ENCODE peak calls at places on chromosomes 11 and 22, in four cellular contexts. Y, Z, L and S are unnamed samples.

GRCh38 chr22:20062766-20063083 is 17.3 kb upstream of the DGCR8 start:
- DNase-seq in Y (no peak), Z (no peak), L (no peak), S (no peak)

GRCh38 chr11:98099371-98099770 is 921.4 kb upstream of the CNTN5 start:
- DNase-seq in Y (no peak), Z (no peak), L (no peak), S (no peak)

GRCh38 chr11:44617671-44618461 is 52.4 kb downstream of the CD82 start:
- DNase-seq in Y (no peak), Z (no peak), L (no peak), S (no peak)

GRCh38 chr11:108758458-108758857 is 93.6 kb downstream of the DDX10 start:
- DNase-seq in Y (no peak), Z (no peak), L (no peak), S (no peak)

GRCh38 chr11:1199689-1200610 is 22.9 kb upstream of the MUC5B start:
- DNase-seq in Y (no peak), Z (peak), L (no peak), S (no peak)

GRCh38 chr11:134229131-134229790 is 4.8 kb downstream of the VPS26B start:
- DNase-seq in Y (no peak), Z (no peak), L (no peak), S (no peak)

GRCh38 chr11:82403640-82404305 is 329.9 kb downstream of the FAM181B start:
- DNase-seq in Y (no peak), Z (no peak), L (no peak), S (no peak)

GRCh38 chr11:86115542-86116385 is 46.9 kb upstream of the PICALM start:
- DNase-seq in Y (peak), Z (no peak), L (no peak), S (no peak)

GRCh38 chr11:135027461-135027860 is 615.4 kb upstream of the B3GAT1 start:
- DNase-seq in Y (no peak), Z (no peak), L (no peak), S (peak)

GRCh38 chr11:107741044-107741823 is 29.4 kb upstream of the SLN start:
- DNase-seq in Y (peak), Z (peak), L (peak), S (peak)

GRCh38 chr11:36375348-36376314 is 79.5 kb downstream of the PRR5L start:
- DNase-seq in Y (no peak), Z (peak), L (no peak), S (no peak)

GRCh38 chr22:20316844-20317401 is 2.9 kb downstream of the DGCR6L start:
- DNase-seq in Y (no peak), Z (no peak), L (no peak), S (no peak)

GRCh38 chr11:86214710-86215109 is 29.8 kb upstream of the EED start:
- DNase-seq in Y (no peak), Z (no peak), L (peak), S (no peak)

GRCh38 chr11:116852261-116853125 is 15.1 kb upstream of the APOA1 start:
- DNase-seq in Y (no peak), Z (no peak), L (no peak), S (no peak)

GRCh38 chr11:87908086-87908485 is 267.2 kb downstream of the RAB38 start:
- DNase-seq in Y (no peak), Z (no peak), L (no peak), S (no peak)

DNA sequence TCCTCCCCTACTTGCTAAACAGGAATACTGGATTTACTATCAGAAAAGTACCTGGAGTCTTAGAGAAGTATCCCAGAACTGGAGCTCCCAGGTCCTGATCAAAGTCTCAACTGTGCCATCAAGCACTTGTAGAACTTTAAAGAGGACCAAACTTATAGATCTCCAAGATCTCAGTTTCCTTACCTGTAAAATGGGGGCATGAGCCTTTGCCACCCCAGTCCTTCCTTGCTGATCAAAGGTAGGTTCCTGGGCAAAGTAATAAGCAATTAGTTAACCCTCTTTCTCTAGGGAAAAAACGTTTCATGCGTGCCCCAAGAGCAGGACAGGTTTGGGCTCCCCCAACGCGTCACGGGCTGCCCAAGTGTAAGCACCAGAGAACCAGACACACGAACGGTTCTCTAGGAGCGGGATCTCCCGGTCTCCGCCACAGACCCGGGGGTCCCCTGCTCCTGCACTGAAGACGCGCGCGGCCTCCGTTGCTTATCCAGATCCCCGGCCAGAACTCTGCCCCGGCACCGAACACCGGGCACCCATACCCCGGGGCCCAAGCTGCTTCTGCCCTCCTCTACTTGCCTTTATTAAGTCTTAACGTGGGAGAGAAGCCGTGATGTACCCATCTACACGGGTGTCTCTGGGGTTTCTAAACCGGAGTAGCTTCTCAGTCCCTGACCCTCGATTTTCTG is 505 bp downstream of the ZNF214 start:
- DNase-seq in Y (no peak), Z (no peak), L (no peak), S (no peak)
- TF ChIP-seq PBX3 in Y (no peak), Z (no peak), L (no peak), S (no peak)

GRCh38 chr11:12287009-12287373 is 90.4 kb upstream of the PARVA start:
- DNase-seq in Y (peak), Z (peak), L (no peak), S (peak)
- TF ChIP-seq PBX3 in Y (no peak), Z (peak), L (no peak), S (no peak)

DNA sequence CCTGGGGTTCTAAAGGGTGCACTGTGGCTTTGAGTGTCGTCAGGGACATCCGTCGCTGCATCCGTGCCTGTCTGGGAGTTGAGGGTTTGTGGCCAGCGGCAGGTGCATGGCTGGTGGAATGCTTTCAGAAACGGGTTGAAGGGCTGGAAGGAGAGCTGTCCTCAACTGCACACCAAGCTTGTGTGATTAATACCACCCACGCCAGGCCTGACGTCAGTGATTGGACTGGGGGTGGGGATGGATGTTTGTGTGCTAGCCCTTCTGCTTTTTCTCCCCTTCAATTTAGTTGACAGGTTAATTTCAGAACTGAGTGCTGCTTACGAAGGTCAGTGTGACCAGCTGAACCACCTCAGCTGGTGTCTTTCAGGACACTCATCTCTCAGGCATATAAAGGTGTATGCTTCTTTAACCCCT is 3.2 kb upstream of the GAB2 start:
- DNase-seq in Y (no peak), Z (peak), L (no peak), S (no peak)
- TF ChIP-seq PBX3 in Y (no peak), Z (peak), L (peak), S (no peak)

GRCh38 chr22:22710719-22711531 is 66.5 kb downstream of the GGTLC2 start:
- DNase-seq in Y (peak), Z (peak), L (no peak), S (peak)
- TF ChIP-seq PBX3 in Y (no peak), Z (no peak), L (no peak), S (no peak)

DNA sequence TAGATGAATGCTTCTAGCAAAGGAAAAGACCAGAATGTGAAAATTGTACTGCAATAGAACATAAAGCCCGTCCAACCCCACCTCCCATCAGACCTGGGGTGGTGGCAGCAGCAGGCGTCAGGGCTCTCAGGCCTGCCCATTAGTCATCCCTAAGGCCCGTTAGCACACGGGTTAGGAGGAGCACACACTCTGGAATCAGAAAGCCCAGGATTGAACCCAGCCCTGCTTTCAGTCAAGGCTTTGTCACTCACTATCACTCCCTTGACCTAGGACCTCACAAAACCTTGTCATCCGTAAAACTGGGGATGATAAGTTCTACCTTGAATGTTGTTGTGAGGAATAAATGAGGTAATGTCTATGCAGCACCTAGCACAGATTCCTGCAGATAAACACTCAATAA is 26.9 kb downstream of the MICAL3 start:
- DNase-seq in Y (peak), Z (no peak), L (no peak), S (no peak)
- TF ChIP-seq PBX3 in Y (no peak), Z (no peak), L (no peak), S (no peak)

DNA sequence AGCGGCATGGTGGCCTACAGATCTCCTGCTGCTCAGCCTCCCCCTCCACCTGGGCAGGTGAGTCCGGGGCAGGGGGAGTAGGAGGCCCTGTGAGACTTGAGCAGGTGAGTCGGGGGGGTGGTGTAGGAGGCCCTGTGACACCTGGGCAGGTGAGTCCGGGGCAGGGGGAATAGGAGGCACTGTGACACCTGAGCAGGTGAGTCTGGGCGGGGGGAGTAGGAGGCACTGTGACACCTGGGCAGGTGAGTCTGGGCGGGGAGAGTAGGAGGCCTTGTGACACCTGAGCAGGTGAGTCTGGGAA is 299.3 kb downstream of the BRD1 start:
- DNase-seq in Y (no peak), Z (no peak), L (no peak), S (no peak)
- TF ChIP-seq PBX3 in Y (no peak), Z (no peak), L (no peak), S (no peak)

GRCh38 chr22:37486224-37486845 is at the start of gene MFNG:
- DNase-seq in Y (peak), Z (peak), L (peak), S (peak)
- TF ChIP-seq PBX3 in Y (no peak), Z (no peak), L (no peak), S (no peak)